ENCODE peak calls at places on chromosome X, in nine cellular contexts. One of them, this sample, is unnamed.

GRCh38 chrX:39439910-39440733 is 638.9 kb downstream of the MID1IP1 start:
- DNase-seq in dorsolateral prefrontal cortex: no peak
- DNase-seq in astrocyte of the cerebellum: no peak
- DNase-seq in HFF-Myc: no peak
- DNase-seq in cardiac muscle cell: no peak
- DNase-seq in glutamatergic neuron: no peak
- DNase-seq in hepatocyte: no peak
- DNase-seq in GM10248: peak
- DNase-seq in H9: no peak
- DNase-seq in this sample: no peak

GRCh38 chrX:15151267-15152196 is 118.4 kb downstream of the ASB9 start:
- DNase-seq in dorsolateral prefrontal cortex: no peak
- DNase-seq in astrocyte of the cerebellum: no peak
- DNase-seq in HFF-Myc: no peak
- DNase-seq in cardiac muscle cell: no peak
- DNase-seq in glutamatergic neuron: no peak
- DNase-seq in hepatocyte: no peak
- DNase-seq in GM10248: no peak
- DNase-seq in H9: no peak
- DNase-seq in this sample: no peak

GRCh38 chrX:5278908-5279307 is 949.8 kb downstream of the NLGN4X start:
- DNase-seq in dorsolateral prefrontal cortex: no peak
- DNase-seq in astrocyte of the cerebellum: no peak
- DNase-seq in HFF-Myc: no peak
- DNase-seq in cardiac muscle cell: no peak
- DNase-seq in glutamatergic neuron: no peak
- DNase-seq in hepatocyte: no peak
- DNase-seq in GM10248: no peak
- DNase-seq in H9: no peak
- DNase-seq in this sample: no peak

GRCh38 chrX:42567268-42567667 is 210.7 kb downstream of the PPP1R2C start:
- DNase-seq in dorsolateral prefrontal cortex: no peak
- DNase-seq in astrocyte of the cerebellum: no peak
- DNase-seq in HFF-Myc: no peak
- DNase-seq in cardiac muscle cell: no peak
- DNase-seq in glutamatergic neuron: no peak
- DNase-seq in hepatocyte: no peak
- DNase-seq in GM10248: no peak
- DNase-seq in H9: no peak
- DNase-seq in this sample: no peak

GRCh38 chrX:151818828-151819227 is 84.3 kb downstream of the CNGA2 start:
- DNase-seq in dorsolateral prefrontal cortex: no peak
- DNase-seq in astrocyte of the cerebellum: no peak
- DNase-seq in HFF-Myc: no peak
- DNase-seq in cardiac muscle cell: no peak
- DNase-seq in glutamatergic neuron: no peak
- DNase-seq in hepatocyte: no peak
- DNase-seq in GM10248: no peak
- DNase-seq in H9: no peak
- DNase-seq in this sample: no peak

GRCh38 chrX:7606253-7606652 is 236.7 kb upstream of the VCX start:
- DNase-seq in dorsolateral prefrontal cortex: no peak
- DNase-seq in astrocyte of the cerebellum: no peak
- DNase-seq in HFF-Myc: no peak
- DNase-seq in cardiac muscle cell: no peak
- DNase-seq in glutamatergic neuron: no peak
- DNase-seq in hepatocyte: no peak
- DNase-seq in GM10248: no peak
- DNase-seq in H9: no peak
- DNase-seq in this sample: no peak

GRCh38 chrX:75038925-75039324 is 113.7 kb upstream of the NEXMIF start:
- DNase-seq in dorsolateral prefrontal cortex: no peak
- DNase-seq in astrocyte of the cerebellum: no peak
- DNase-seq in HFF-Myc: peak
- DNase-seq in cardiac muscle cell: peak
- DNase-seq in glutamatergic neuron: no peak
- DNase-seq in hepatocyte: no peak
- DNase-seq in GM10248: no peak
- DNase-seq in H9: no peak
- DNase-seq in this sample: no peak

GRCh38 chrX:153649178-153649914 is 2.3 kb downstream of the DUSP9 start:
- DNase-seq in dorsolateral prefrontal cortex: no peak
- DNase-seq in astrocyte of the cerebellum: no peak
- DNase-seq in HFF-Myc: no peak
- DNase-seq in cardiac muscle cell: peak
- DNase-seq in glutamatergic neuron: peak
- DNase-seq in hepatocyte: peak
- DNase-seq in GM10248: peak
- DNase-seq in H9: peak
- DNase-seq in this sample: peak

GRCh38 chrX:154021131-154021611 is 1.5 kb upstream of the IRAK1 start:
- DNase-seq in dorsolateral prefrontal cortex: no peak
- DNase-seq in astrocyte of the cerebellum: no peak
- DNase-seq in HFF-Myc: peak
- DNase-seq in cardiac muscle cell: peak
- DNase-seq in glutamatergic neuron: no peak
- DNase-seq in hepatocyte: no peak
- DNase-seq in GM10248: no peak
- DNase-seq in H9: no peak
- DNase-seq in this sample: no peak

GRCh38 chrX:108307408-108308085 is 130.7 kb downstream of the COL4A6 start:
- DNase-seq in dorsolateral prefrontal cortex: no peak
- DNase-seq in astrocyte of the cerebellum: no peak
- DNase-seq in HFF-Myc: no peak
- DNase-seq in cardiac muscle cell: peak
- DNase-seq in glutamatergic neuron: no peak
- DNase-seq in hepatocyte: peak
- DNase-seq in GM10248: no peak
- DNase-seq in H9: no peak
- DNase-seq in this sample: no peak

GRCh38 chrX:41475611-41476241 is 28.6 kb downstream of the NYX start:
- DNase-seq in dorsolateral prefrontal cortex: no peak
- DNase-seq in astrocyte of the cerebellum: no peak
- DNase-seq in HFF-Myc: no peak
- DNase-seq in cardiac muscle cell: no peak
- DNase-seq in glutamatergic neuron: no peak
- DNase-seq in hepatocyte: no peak
- DNase-seq in GM10248: no peak
- DNase-seq in H9: peak
- DNase-seq in this sample: no peak

GRCh38 chrX:107429090-107429489 is 20.4 kb upstream of the FRMPD3 start:
- DNase-seq in dorsolateral prefrontal cortex: no peak
- DNase-seq in astrocyte of the cerebellum: no peak
- DNase-seq in HFF-Myc: no peak
- DNase-seq in cardiac muscle cell: peak
- DNase-seq in glutamatergic neuron: no peak
- DNase-seq in hepatocyte: no peak
- DNase-seq in GM10248: no peak
- DNase-seq in H9: peak
- DNase-seq in this sample: no peak

GRCh38 chrX:91311969-91312368 is 122.7 kb upstream of the PABPC5 start:
- DNase-seq in dorsolateral prefrontal cortex: no peak
- DNase-seq in astrocyte of the cerebellum: no peak
- DNase-seq in HFF-Myc: no peak
- DNase-seq in cardiac muscle cell: no peak
- DNase-seq in glutamatergic neuron: no peak
- DNase-seq in hepatocyte: no peak
- DNase-seq in GM10248: no peak
- DNase-seq in H9: no peak
- DNase-seq in this sample: no peak

GRCh38 chrX:129529685-129530281 is 6.5 kb upstream of the SMARCA1 start:
- DNase-seq in dorsolateral prefrontal cortex: no peak
- DNase-seq in astrocyte of the cerebellum: peak
- DNase-seq in HFF-Myc: no peak
- DNase-seq in cardiac muscle cell: peak
- DNase-seq in glutamatergic neuron: no peak
- DNase-seq in hepatocyte: peak
- DNase-seq in GM10248: no peak
- DNase-seq in H9: no peak
- DNase-seq in this sample: no peak

GRCh38 chrX:20363003-20363674 is 96.4 kb upstream of the RPS6KA3 start:
- DNase-seq in dorsolateral prefrontal cortex: no peak
- DNase-seq in astrocyte of the cerebellum: no peak
- DNase-seq in HFF-Myc: no peak
- DNase-seq in cardiac muscle cell: no peak
- DNase-seq in glutamatergic neuron: no peak
- DNase-seq in hepatocyte: peak
- DNase-seq in GM10248: no peak
- DNase-seq in H9: no peak
- DNase-seq in this sample: no peak

GRCh38 chrX:110477593-110478228 is 119.1 kb downstream of the RTL9 start:
- DNase-seq in dorsolateral prefrontal cortex: no peak
- DNase-seq in astrocyte of the cerebellum: no peak
- DNase-seq in HFF-Myc: no peak
- DNase-seq in cardiac muscle cell: no peak
- DNase-seq in glutamatergic neuron: no peak
- DNase-seq in hepatocyte: no peak
- DNase-seq in GM10248: no peak
- DNase-seq in H9: no peak
- DNase-seq in this sample: no peak

GRCh38 chrX:40912166-40912565 is 173.1 kb upstream of the USP9X start:
- DNase-seq in dorsolateral prefrontal cortex: no peak
- DNase-seq in astrocyte of the cerebellum: no peak
- DNase-seq in HFF-Myc: no peak
- DNase-seq in cardiac muscle cell: no peak
- DNase-seq in glutamatergic neuron: peak
- DNase-seq in hepatocyte: no peak
- DNase-seq in GM10248: no peak
- DNase-seq in H9: no peak
- DNase-seq in this sample: no peak

GRCh38 chrX:32483534-32484136 is 727.7 kb downstream of the DMD start:
- DNase-seq in dorsolateral prefrontal cortex: no peak
- DNase-seq in astrocyte of the cerebellum: no peak
- DNase-seq in HFF-Myc: no peak
- DNase-seq in cardiac muscle cell: no peak
- DNase-seq in glutamatergic neuron: no peak
- DNase-seq in hepatocyte: peak
- DNase-seq in GM10248: no peak
- DNase-seq in H9: no peak
- DNase-seq in this sample: no peak

GRCh38 chrX:37796805-37797204 is 16.9 kb downstream of the CYBB start:
- DNase-seq in dorsolateral prefrontal cortex: peak
- DNase-seq in astrocyte of the cerebellum: no peak
- DNase-seq in HFF-Myc: no peak
- DNase-seq in cardiac muscle cell: no peak
- DNase-seq in glutamatergic neuron: no peak
- DNase-seq in hepatocyte: no peak
- DNase-seq in GM10248: no peak
- DNase-seq in H9: no peak
- DNase-seq in this sample: no peak

GRCh38 chrX:2435465-2435864 is 65.3 kb downstream of the DHRSX start:
- DNase-seq in dorsolateral prefrontal cortex: no peak
- DNase-seq in astrocyte of the cerebellum: no peak
- DNase-seq in HFF-Myc: no peak
- DNase-seq in cardiac muscle cell: no peak
- DNase-seq in glutamatergic neuron: no peak
- DNase-seq in hepatocyte: no peak
- DNase-seq in GM10248: no peak
- DNase-seq in H9: no peak
- DNase-seq in this sample: no peak
- TF ChIP-seq CTCF in dorsolateral prefrontal cortex: no peak
- TF ChIP-seq CTCF in astrocyte of the cerebellum: no peak
- TF ChIP-seq CTCF in HFF-Myc: no peak
- TF ChIP-seq CTCF in cardiac muscle cell: no peak
- TF ChIP-seq CTCF in glutamatergic neuron: no peak
- TF ChIP-seq CTCF in hepatocyte: no peak
- TF ChIP-seq CTCF in GM10248: no peak
- TF ChIP-seq CTCF in H9: no peak
- TF ChIP-seq CTCF in this sample: no peak

GRCh38 chrX:16215660-16216059 is 48.4 kb downstream of the MAGEB17 start:
- DNase-seq in dorsolateral prefrontal cortex: no peak
- DNase-seq in astrocyte of the cerebellum: no peak
- DNase-seq in HFF-Myc: no peak
- DNase-seq in cardiac muscle cell: no peak
- DNase-seq in glutamatergic neuron: no peak
- DNase-seq in hepatocyte: no peak
- DNase-seq in GM10248: no peak
- DNase-seq in H9: no peak
- DNase-seq in this sample: no peak

GRCh38 chrX:16208601-16209000 is 41.3 kb downstream of the MAGEB17 start:
- DNase-seq in dorsolateral prefrontal cortex: no peak
- DNase-seq in astrocyte of the cerebellum: no peak
- DNase-seq in HFF-Myc: no peak
- DNase-seq in cardiac muscle cell: no peak
- DNase-seq in glutamatergic neuron: no peak
- DNase-seq in hepatocyte: no peak
- DNase-seq in GM10248: no peak
- DNase-seq in H9: no peak
- DNase-seq in this sample: no peak

GRCh38 chrX:16213970-16214369 is 46.7 kb downstream of the MAGEB17 start:
- DNase-seq in dorsolateral prefrontal cortex: no peak
- DNase-seq in astrocyte of the cerebellum: no peak
- DNase-seq in HFF-Myc: no peak
- DNase-seq in cardiac muscle cell: no peak
- DNase-seq in glutamatergic neuron: no peak
- DNase-seq in hepatocyte: no peak
- DNase-seq in GM10248: no peak
- DNase-seq in H9: no peak
- DNase-seq in this sample: no peak

GRCh38 chrX:16212024-16212423 is 44.7 kb downstream of the MAGEB17 start:
- DNase-seq in dorsolateral prefrontal cortex: no peak
- DNase-seq in astrocyte of the cerebellum: no peak
- DNase-seq in HFF-Myc: no peak
- DNase-seq in cardiac muscle cell: peak
- DNase-seq in glutamatergic neuron: no peak
- DNase-seq in hepatocyte: no peak
- DNase-seq in GM10248: no peak
- DNase-seq in H9: no peak
- DNase-seq in this sample: no peak

GRCh38 chrX:16212436-16212835 is 45.2 kb downstream of the MAGEB17 start:
- DNase-seq in dorsolateral prefrontal cortex: no peak
- DNase-seq in astrocyte of the cerebellum: no peak
- DNase-seq in HFF-Myc: no peak
- DNase-seq in cardiac muscle cell: peak
- DNase-seq in glutamatergic neuron: no peak
- DNase-seq in hepatocyte: peak
- DNase-seq in GM10248: peak
- DNase-seq in H9: peak
- DNase-seq in this sample: no peak
- TF ChIP-seq CTCF in dorsolateral prefrontal cortex: peak
- TF ChIP-seq CTCF in astrocyte of the cerebellum: peak
- TF ChIP-seq CTCF in HFF-Myc: peak
- TF ChIP-seq CTCF in cardiac muscle cell: peak
- TF ChIP-seq CTCF in glutamatergic neuron: no peak
- TF ChIP-seq CTCF in hepatocyte: peak
- TF ChIP-seq CTCF in GM10248: peak
- TF ChIP-seq CTCF in H9: peak
- TF ChIP-seq CTCF in this sample: peak

GRCh38 chrX:118182050-118182449 is 65.4 kb upstream of the KLHL13 start:
- DNase-seq in dorsolateral prefrontal cortex: no peak
- DNase-seq in astrocyte of the cerebellum: no peak
- DNase-seq in HFF-Myc: no peak
- DNase-seq in cardiac muscle cell: no peak
- DNase-seq in glutamatergic neuron: no peak
- DNase-seq in hepatocyte: no peak
- DNase-seq in GM10248: no peak
- DNase-seq in H9: no peak
- DNase-seq in this sample: no peak
- TF ChIP-seq CTCF in dorsolateral prefrontal cortex: no peak
- TF ChIP-seq CTCF in astrocyte of the cerebellum: no peak
- TF ChIP-seq CTCF in HFF-Myc: no peak
- TF ChIP-seq CTCF in cardiac muscle cell: no peak
- TF ChIP-seq CTCF in glutamatergic neuron: no peak
- TF ChIP-seq CTCF in hepatocyte: no peak
- TF ChIP-seq CTCF in GM10248: no peak
- TF ChIP-seq CTCF in H9: no peak
- TF ChIP-seq CTCF in this sample: no peak

GRCh38 chrX:111719426-111720210 is 38.6 kb downstream of the ALG13 start:
- DNase-seq in dorsolateral prefrontal cortex: no peak
- DNase-seq in astrocyte of the cerebellum: no peak
- DNase-seq in HFF-Myc: no peak
- DNase-seq in cardiac muscle cell: peak
- DNase-seq in glutamatergic neuron: no peak
- DNase-seq in hepatocyte: peak
- DNase-seq in GM10248: no peak
- DNase-seq in H9: no peak
- DNase-seq in this sample: no peak
- TF ChIP-seq CTCF in dorsolateral prefrontal cortex: peak
- TF ChIP-seq CTCF in astrocyte of the cerebellum: peak
- TF ChIP-seq CTCF in HFF-Myc: no peak
- TF ChIP-seq CTCF in cardiac muscle cell: peak
- TF ChIP-seq CTCF in glutamatergic neuron: peak
- TF ChIP-seq CTCF in hepatocyte: peak
- TF ChIP-seq CTCF in GM10248: no peak
- TF ChIP-seq CTCF in H9: peak
- TF ChIP-seq CTCF in this sample: peak

This sample was measured in D721Med.